ENCODE peak calls at places on chromosomes 4 and X, in six cellular contexts. G is AG09309; I is MM.1S; W is head of caudate nucleus; C is activated CD4-positive, alpha-beta T cell treated with anti-CD3 and anti-CD28 coated beads, Interleukin-2, amount 10 ng/mL, durations not matched to agents 24 days and 14 days; M is HFFc6. P is an unnamed sample.
A peak's percentile ranks its signal among the peaks of the same experiment; 100 is the strongest.

GRCh38 chrX:18649498-18649951 is 22.4 kb downstream of the RS1 start:
- DNase-seq in G (no peak), I (no peak), W (no peak), C (no peak), M (no peak), P (no peak)

GRCh38 chr4:79248610-79249009 is 77.3 kb downstream of the NAA11 start:
- DNase-seq in G (no peak), I (no peak), W (no peak), C (no peak), M (no peak), P (no peak)

GRCh38 chrX:117989512-117989911 is 127.1 kb downstream of the KLHL13 start:
- DNase-seq in G (no peak), I (no peak), W (no peak), C (no peak), M (no peak), P (no peak)

GRCh38 chr4:78057600-78058560 is 757 bp downstream of the FRAS1 start:
- DNase-seq in G (no peak), I (peak; percentile 33), W (peak; percentile 39), C (peak; percentile 76), M (peak; percentile 30), P (no peak)

GRCh38 chr4:106039796-106040195 is 144.5 kb downstream of the NPNT start:
- DNase-seq in G (no peak), I (no peak), W (no peak), C (no peak), M (no peak), P (no peak)

GRCh38 chr4:82988323-82988832 is 22.2 kb downstream of the LIN54 start:
- DNase-seq in G (peak; percentile 75), I (no peak), W (no peak), C (peak; percentile 11), M (peak; percentile 91), P (no peak)

GRCh38 chr4:47145630-47146029 is 114.3 kb downstream of the GABRB1 start:
- DNase-seq in G (no peak), I (peak; percentile 87), W (no peak), C (no peak), M (peak; percentile 40), P (no peak)

GRCh38 chr4:140014284-140014683 is 139.7 kb downstream of the MAML3 start:
- DNase-seq in G (no peak), I (no peak), W (no peak), C (no peak), M (no peak), P (no peak)

GRCh38 chrX:30904186-30904585 is 15.1 kb upstream of the TAB3 start:
- DNase-seq in G (no peak), I (no peak), W (no peak), C (no peak), M (no peak), P (no peak)

GRCh38 chr4:165006886-165007285 is 24.9 kb upstream of the TRIM60 start:
- DNase-seq in G (no peak), I (no peak), W (no peak), C (no peak), M (no peak), P (no peak)

GRCh38 chr4:107212565-107212964 is 176.5 kb upstream of the DKK2 start:
- DNase-seq in G (no peak), I (no peak), W (no peak), C (no peak), M (no peak), P (no peak)

GRCh38 chrX:23525531-23525930 is 141.8 kb upstream of the PRDX4 start:
- DNase-seq in G (no peak), I (no peak), W (no peak), C (no peak), M (no peak), P (no peak)

GRCh38 chr4:151266542-151266941 is 10.4 kb upstream of the PRSS48 start:
- DNase-seq in G (no peak), I (no peak), W (no peak), C (no peak), M (peak; percentile 2), P (no peak)

GRCh38 chr4:1777822-1778641 is 15.1 kb upstream of the FGFR3 start:
- DNase-seq in G (no peak), I (no peak), W (no peak), C (no peak), M (peak; percentile 56), P (no peak)

GRCh38 chrX:118904664-118905063 is 69.8 kb upstream of the LONRF3 start:
- DNase-seq in G (no peak), I (no peak), W (no peak), C (no peak), M (no peak), P (no peak)

GRCh38 chr4:39559641-39560040 is 32.4 kb upstream of the UGDH start:
- DNase-seq in G (no peak), I (no peak), W (no peak), C (no peak), M (no peak), P (no peak)

GRCh38 chr4:140152015-140152703 is 1.8 kb downstream of the MAML3 start:
- DNase-seq in G (no peak), I (peak; percentile 70), W (peak; percentile 46), C (peak; percentile 90), M (no peak), P (peak; percentile 60)